ENCODE peak calls at places on chromosomes 1 and 21, in seven cellular contexts. One of them, this sample, is unnamed.

GRCh38 chr21:16302851-16303282 is 573.1 kb downstream of the USP25 start:
- DNase-seq in HepG2: no peak
- DNase-seq in SJCRH30: peak
- DNase-seq in breast epithelium: no peak
- DNase-seq in left ventricle myocardium inferior: no peak
- DNase-seq in cardiac muscle cell: peak
- DNase-seq in A549: peak
- DNase-seq in this sample: no peak

GRCh38 chr21:39317134-39318090 is 4.0 kb upstream of the BRWD1 start:
- DNase-seq in HepG2: no peak
- DNase-seq in SJCRH30: no peak
- DNase-seq in breast epithelium: no peak
- DNase-seq in left ventricle myocardium inferior: no peak
- DNase-seq in cardiac muscle cell: no peak
- DNase-seq in A549: no peak
- DNase-seq in this sample: no peak

GRCh38 chr21:15539376-15539775 is 190.4 kb upstream of the USP25 start:
- DNase-seq in HepG2: no peak
- DNase-seq in SJCRH30: no peak
- DNase-seq in breast epithelium: no peak
- DNase-seq in left ventricle myocardium inferior: no peak
- DNase-seq in cardiac muscle cell: no peak
- DNase-seq in A549: no peak
- DNase-seq in this sample: no peak

GRCh38 chr1:212625781-212626450 is 17.4 kb downstream of the ATF3 start:
- DNase-seq in HepG2: no peak
- DNase-seq in SJCRH30: no peak
- DNase-seq in breast epithelium: no peak
- DNase-seq in left ventricle myocardium inferior: no peak
- DNase-seq in cardiac muscle cell: no peak
- DNase-seq in A549: no peak
- DNase-seq in this sample: no peak

GRCh38 chr1:94757931-94758330 is 62.2 kb upstream of the SLC44A3 start:
- DNase-seq in HepG2: no peak
- DNase-seq in SJCRH30: peak
- DNase-seq in breast epithelium: no peak
- DNase-seq in left ventricle myocardium inferior: peak
- DNase-seq in cardiac muscle cell: no peak
- DNase-seq in A549: no peak
- DNase-seq in this sample: no peak

GRCh38 chr1:186391841-186392240 is 16.2 kb downstream of the ODR4 start:
- DNase-seq in HepG2: no peak
- DNase-seq in SJCRH30: no peak
- DNase-seq in breast epithelium: no peak
- DNase-seq in left ventricle myocardium inferior: no peak
- DNase-seq in cardiac muscle cell: no peak
- DNase-seq in A549: no peak
- DNase-seq in this sample: no peak

GRCh38 chr1:154141240-154141639 is 13.6 kb downstream of the NUP210L start:
- DNase-seq in HepG2: no peak
- DNase-seq in SJCRH30: no peak
- DNase-seq in breast epithelium: no peak
- DNase-seq in left ventricle myocardium inferior: no peak
- DNase-seq in cardiac muscle cell: no peak
- DNase-seq in A549: no peak
- DNase-seq in this sample: no peak

GRCh38 chr1:154479764-154480421 is 22.1 kb upstream of the TDRD10 start:
- DNase-seq in HepG2: peak
- DNase-seq in SJCRH30: peak
- DNase-seq in breast epithelium: no peak
- DNase-seq in left ventricle myocardium inferior: no peak
- DNase-seq in cardiac muscle cell: peak
- DNase-seq in A549: peak
- DNase-seq in this sample: peak

GRCh38 chr1:229889031-229889517 is 178.0 kb upstream of the GALNT2 start:
- DNase-seq in HepG2: no peak
- DNase-seq in SJCRH30: no peak
- DNase-seq in breast epithelium: no peak
- DNase-seq in left ventricle myocardium inferior: no peak
- DNase-seq in cardiac muscle cell: no peak
- DNase-seq in A549: no peak
- DNase-seq in this sample: no peak

GRCh38 chr1:197367631-197368030 is 99.6 kb downstream of the CRB1 start:
- DNase-seq in HepG2: no peak
- DNase-seq in SJCRH30: no peak
- DNase-seq in breast epithelium: no peak
- DNase-seq in left ventricle myocardium inferior: no peak
- DNase-seq in cardiac muscle cell: no peak
- DNase-seq in A549: no peak
- DNase-seq in this sample: no peak

GRCh38 chr1:212256404-212256803 is 28.8 kb upstream of the PPP2R5A start:
- DNase-seq in HepG2: no peak
- DNase-seq in SJCRH30: no peak
- DNase-seq in breast epithelium: no peak
- DNase-seq in left ventricle myocardium inferior: no peak
- DNase-seq in cardiac muscle cell: no peak
- DNase-seq in A549: no peak
- DNase-seq in this sample: no peak

GRCh38 chr1:89799495-89799894 is 21.3 kb upstream of the LRRC8D start:
- DNase-seq in HepG2: no peak
- DNase-seq in SJCRH30: no peak
- DNase-seq in breast epithelium: no peak
- DNase-seq in left ventricle myocardium inferior: no peak
- DNase-seq in cardiac muscle cell: no peak
- DNase-seq in A549: no peak
- DNase-seq in this sample: no peak

GRCh38 chr1:225889743-225890142 is 797 bp upstream of the LEFTY1 start:
- DNase-seq in HepG2: no peak
- DNase-seq in SJCRH30: no peak
- DNase-seq in breast epithelium: no peak
- DNase-seq in left ventricle myocardium inferior: no peak
- DNase-seq in cardiac muscle cell: no peak
- DNase-seq in A549: no peak
- DNase-seq in this sample: no peak

GRCh38 chr1:247338723-247339270 is 7.1 kb upstream of the ZNF496 start:
- DNase-seq in HepG2: peak
- DNase-seq in SJCRH30: no peak
- DNase-seq in breast epithelium: no peak
- DNase-seq in left ventricle myocardium inferior: no peak
- DNase-seq in cardiac muscle cell: no peak
- DNase-seq in A549: no peak
- DNase-seq in this sample: no peak

GRCh38 chr21:17612023-17612564 is 607 bp downstream of the BTG3 start:
- DNase-seq in HepG2: no peak
- DNase-seq in SJCRH30: peak
- DNase-seq in breast epithelium: peak
- DNase-seq in left ventricle myocardium inferior: peak
- DNase-seq in cardiac muscle cell: peak
- DNase-seq in A549: peak
- DNase-seq in this sample: peak

GRCh38 chr1:58823481-58824010 is 39.7 kb upstream of the JUN start:
- DNase-seq in HepG2: no peak
- DNase-seq in SJCRH30: no peak
- DNase-seq in breast epithelium: no peak
- DNase-seq in left ventricle myocardium inferior: no peak
- DNase-seq in cardiac muscle cell: peak
- DNase-seq in A549: peak
- DNase-seq in this sample: no peak

GRCh38 chr1:91345395-91346005 is 59.1 kb downstream of the HFM1 start:
- DNase-seq in HepG2: peak
- DNase-seq in SJCRH30: no peak
- DNase-seq in breast epithelium: no peak
- DNase-seq in left ventricle myocardium inferior: no peak
- DNase-seq in cardiac muscle cell: no peak
- DNase-seq in A549: no peak
- DNase-seq in this sample: no peak

GRCh38 chr1:189859385-189859977 is 618.2 kb downstream of the BRINP3 start:
- DNase-seq in HepG2: peak
- DNase-seq in SJCRH30: peak
- DNase-seq in breast epithelium: no peak
- DNase-seq in left ventricle myocardium inferior: no peak
- DNase-seq in cardiac muscle cell: no peak
- DNase-seq in A549: peak
- DNase-seq in this sample: peak

GRCh38 chr1:24409535-24409934 is 4.0 kb downstream of the STPG1 start:
- DNase-seq in HepG2: no peak
- DNase-seq in SJCRH30: no peak
- DNase-seq in breast epithelium: no peak
- DNase-seq in left ventricle myocardium inferior: no peak
- DNase-seq in cardiac muscle cell: no peak
- DNase-seq in A549: peak
- DNase-seq in this sample: no peak

GRCh38 chr1:3599286-3599811 is 12.0 kb downstream of the MEGF6 start:
- DNase-seq in HepG2: no peak
- DNase-seq in SJCRH30: no peak
- DNase-seq in breast epithelium: no peak
- DNase-seq in left ventricle myocardium inferior: no peak
- DNase-seq in cardiac muscle cell: no peak
- DNase-seq in A549: no peak
- DNase-seq in this sample: no peak

GRCh38 chr1:202565890-202566289 is 144.4 kb downstream of the SYT2 start:
- DNase-seq in HepG2: no peak
- DNase-seq in SJCRH30: no peak
- DNase-seq in breast epithelium: no peak
- DNase-seq in left ventricle myocardium inferior: no peak
- DNase-seq in cardiac muscle cell: no peak
- DNase-seq in A549: no peak
- DNase-seq in this sample: no peak

GRCh38 chr1:170196490-170196889 is 50.7 kb downstream of the NTMT2 start:
- DNase-seq in HepG2: no peak
- DNase-seq in SJCRH30: no peak
- DNase-seq in breast epithelium: no peak
- DNase-seq in left ventricle myocardium inferior: no peak
- DNase-seq in cardiac muscle cell: no peak
- DNase-seq in A549: no peak
- DNase-seq in this sample: no peak

GRCh38 chr1:222314839-222315238 is 233.1 kb downstream of the HHIPL2 start:
- DNase-seq in HepG2: no peak
- DNase-seq in SJCRH30: no peak
- DNase-seq in breast epithelium: no peak
- DNase-seq in left ventricle myocardium inferior: no peak
- DNase-seq in cardiac muscle cell: no peak
- DNase-seq in A549: no peak
- DNase-seq in this sample: no peak

GRCh38 chr1:40823971-40824370 is 38.2 kb downstream of the CITED4 start:
- DNase-seq in HepG2: no peak
- DNase-seq in SJCRH30: no peak
- DNase-seq in breast epithelium: no peak
- DNase-seq in left ventricle myocardium inferior: no peak
- DNase-seq in cardiac muscle cell: no peak
- DNase-seq in A549: no peak
- DNase-seq in this sample: no peak
- H3K27ac ChIP-seq in HepG2: no peak
- H3K27ac ChIP-seq in SJCRH30: no peak
- H3K27ac ChIP-seq in breast epithelium: no peak
- H3K27ac ChIP-seq in left ventricle myocardium inferior: no peak
- H3K27ac ChIP-seq in cardiac muscle cell: peak
- H3K27ac ChIP-seq in A549: peak
- H3K27ac ChIP-seq in this sample: no peak

DNA sequence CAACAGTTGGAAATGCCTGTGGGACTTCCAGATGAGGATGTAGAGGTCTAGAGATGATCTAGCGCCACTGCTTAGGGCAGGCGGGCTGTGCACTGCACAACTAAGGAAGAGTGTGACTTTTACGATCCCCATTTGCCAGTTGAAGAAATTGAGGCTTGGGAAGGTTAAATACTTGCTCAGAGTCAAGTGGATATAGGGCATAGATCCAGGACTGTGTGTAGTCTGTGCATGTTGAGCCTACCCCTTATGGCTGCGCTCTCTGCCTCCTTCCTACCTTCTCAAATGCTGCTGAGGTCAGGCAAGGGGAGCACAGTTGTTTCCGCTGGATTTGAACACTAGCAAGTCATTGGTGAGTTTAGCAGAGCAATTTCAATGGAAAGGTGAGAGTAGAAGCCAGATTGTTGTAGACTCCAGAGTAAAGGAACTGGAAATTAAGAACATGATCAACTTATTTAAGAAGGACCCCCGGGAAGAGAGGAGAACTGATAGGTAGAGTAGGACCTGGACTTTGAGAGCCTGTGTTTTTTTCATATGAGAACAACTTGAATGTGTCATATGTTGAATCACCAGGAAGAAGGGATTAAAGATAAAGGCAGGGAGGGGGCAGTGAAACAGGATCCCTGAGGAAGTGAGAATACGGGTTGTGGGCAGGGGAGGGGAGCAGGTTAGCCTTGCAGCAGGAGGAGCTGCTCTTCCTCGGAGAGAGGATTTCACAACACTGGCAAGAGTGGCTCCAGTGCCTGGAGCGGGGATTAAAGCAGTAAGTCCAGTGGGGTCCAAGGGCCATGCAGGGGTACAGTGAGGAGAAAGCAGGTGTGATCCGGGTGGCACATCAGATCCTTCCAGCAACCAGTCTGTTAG is 2.7 kb downstream of the CAPN2 start:
- DNase-seq in HepG2: no peak
- DNase-seq in SJCRH30: peak
- DNase-seq in breast epithelium: no peak
- DNase-seq in left ventricle myocardium inferior: no peak
- DNase-seq in cardiac muscle cell: no peak
- DNase-seq in A549: peak
- DNase-seq in this sample: peak
- H3K27ac ChIP-seq in HepG2: no peak
- H3K27ac ChIP-seq in SJCRH30: peak
- H3K27ac ChIP-seq in breast epithelium: peak
- H3K27ac ChIP-seq in left ventricle myocardium inferior: peak
- H3K27ac ChIP-seq in cardiac muscle cell: no peak
- H3K27ac ChIP-seq in A549: peak
- H3K27ac ChIP-seq in this sample: no peak

GRCh38 chr1:54329337-54329954 is 76.7 kb downstream of the SSBP3 start:
- DNase-seq in HepG2: no peak
- DNase-seq in SJCRH30: no peak
- DNase-seq in breast epithelium: no peak
- DNase-seq in left ventricle myocardium inferior: no peak
- DNase-seq in cardiac muscle cell: no peak
- DNase-seq in A549: no peak
- DNase-seq in this sample: peak
- H3K27ac ChIP-seq in HepG2: no peak
- H3K27ac ChIP-seq in SJCRH30: no peak
- H3K27ac ChIP-seq in breast epithelium: peak
- H3K27ac ChIP-seq in left ventricle myocardium inferior: no peak
- H3K27ac ChIP-seq in cardiac muscle cell: no peak
- H3K27ac ChIP-seq in A549: no peak
- H3K27ac ChIP-seq in this sample: peak

GRCh38 chr1:44985747-44986359 is 542 bp downstream of the EIF2B3 start:
- DNase-seq in HepG2: no peak
- DNase-seq in SJCRH30: no peak
- DNase-seq in breast epithelium: no peak
- DNase-seq in left ventricle myocardium inferior: no peak
- DNase-seq in cardiac muscle cell: no peak
- DNase-seq in A549: no peak
- DNase-seq in this sample: no peak
- H3K27ac ChIP-seq in HepG2: peak
- H3K27ac ChIP-seq in SJCRH30: no peak
- H3K27ac ChIP-seq in breast epithelium: peak
- H3K27ac ChIP-seq in left ventricle myocardium inferior: peak
- H3K27ac ChIP-seq in cardiac muscle cell: peak
- H3K27ac ChIP-seq in A549: peak
- H3K27ac ChIP-seq in this sample: peak

GRCh38 chr1:84271452-84272273 is 29.8 kb upstream of the SAMD13 start:
- DNase-seq in HepG2: no peak
- DNase-seq in SJCRH30: no peak
- DNase-seq in breast epithelium: no peak
- DNase-seq in left ventricle myocardium inferior: no peak
- DNase-seq in cardiac muscle cell: peak
- DNase-seq in A549: no peak
- DNase-seq in this sample: no peak
- H3K27ac ChIP-seq in HepG2: no peak
- H3K27ac ChIP-seq in SJCRH30: no peak
- H3K27ac ChIP-seq in breast epithelium: peak
- H3K27ac ChIP-seq in left ventricle myocardium inferior: no peak
- H3K27ac ChIP-seq in cardiac muscle cell: no peak
- H3K27ac ChIP-seq in A549: peak
- H3K27ac ChIP-seq in this sample: no peak

This sample was measured in WERI-Rb-1.